ENCODE peak calls at places on chromosomes 11 and 22, in nine cellular contexts. One of them, this sample, is unnamed.

GRCh38 chr11:47437746-47438418 is 11.1 kb downstream of the RAPSN start:
- DNase-seq in glutamatergic neuron: no peak
- DNase-seq in tibial nerve: no peak
- DNase-seq in caudate nucleus: no peak
- DNase-seq in A172: no peak
- DNase-seq in heart left ventricle: no peak
- DNase-seq in activated CD4-positive, alpha-beta T cell treated with anti-CD3 and anti-CD28 coated beads, Interleukin-2, amount 50 U/mL, for 48 hours: no peak
- DNase-seq in effector memory CD4-positive, alpha-beta T cell: no peak
- DNase-seq in activated T-cell treated with anti-CD3 and anti-CD28 coated beads for 4 hours: no peak
- DNase-seq in this sample: no peak

GRCh38 chr11:88335284-88335683 is 2.3 kb downstream of the CTSC start:
- DNase-seq in glutamatergic neuron: no peak
- DNase-seq in tibial nerve: no peak
- DNase-seq in caudate nucleus: no peak
- DNase-seq in A172: no peak
- DNase-seq in heart left ventricle: no peak
- DNase-seq in activated CD4-positive, alpha-beta T cell treated with anti-CD3 and anti-CD28 coated beads, Interleukin-2, amount 50 U/mL, for 48 hours: no peak
- DNase-seq in effector memory CD4-positive, alpha-beta T cell: no peak
- DNase-seq in activated T-cell treated with anti-CD3 and anti-CD28 coated beads for 4 hours: no peak
- DNase-seq in this sample: no peak

GRCh38 chr11:45922425-45923082 is at the start of gene LARGE2:
- DNase-seq in glutamatergic neuron: no peak
- DNase-seq in tibial nerve: no peak
- DNase-seq in caudate nucleus: no peak
- DNase-seq in A172: no peak
- DNase-seq in heart left ventricle: no peak
- DNase-seq in activated CD4-positive, alpha-beta T cell treated with anti-CD3 and anti-CD28 coated beads, Interleukin-2, amount 50 U/mL, for 48 hours: no peak
- DNase-seq in effector memory CD4-positive, alpha-beta T cell: no peak
- DNase-seq in activated T-cell treated with anti-CD3 and anti-CD28 coated beads for 4 hours: no peak
- DNase-seq in this sample: no peak

GRCh38 chr11:66289548-66290331 is 797 bp upstream of the YIF1A start:
- DNase-seq in glutamatergic neuron: no peak
- DNase-seq in tibial nerve: peak; percentile 43
- DNase-seq in caudate nucleus: peak; percentile 79
- DNase-seq in A172: no peak
- DNase-seq in heart left ventricle: peak; percentile 74
- DNase-seq in activated CD4-positive, alpha-beta T cell treated with anti-CD3 and anti-CD28 coated beads, Interleukin-2, amount 50 U/mL, for 48 hours: peak; percentile 86
- DNase-seq in effector memory CD4-positive, alpha-beta T cell: peak; percentile 56
- DNase-seq in activated T-cell treated with anti-CD3 and anti-CD28 coated beads for 4 hours: peak; percentile 64
- DNase-seq in this sample: no peak

GRCh38 chr11:10540546-10540914 is 457 bp downstream of the RNF141 start:
- DNase-seq in glutamatergic neuron: no peak
- DNase-seq in tibial nerve: peak; percentile 17
- DNase-seq in caudate nucleus: peak; percentile 51
- DNase-seq in A172: no peak
- DNase-seq in heart left ventricle: no peak
- DNase-seq in activated CD4-positive, alpha-beta T cell treated with anti-CD3 and anti-CD28 coated beads, Interleukin-2, amount 50 U/mL, for 48 hours: no peak
- DNase-seq in effector memory CD4-positive, alpha-beta T cell: no peak
- DNase-seq in activated T-cell treated with anti-CD3 and anti-CD28 coated beads for 4 hours: no peak
- DNase-seq in this sample: no peak

GRCh38 chr11:44334356-44335004 is 24.5 kb upstream of the ALX4 start:
- DNase-seq in glutamatergic neuron: no peak
- DNase-seq in tibial nerve: no peak
- DNase-seq in caudate nucleus: no peak
- DNase-seq in A172: no peak
- DNase-seq in heart left ventricle: no peak
- DNase-seq in activated CD4-positive, alpha-beta T cell treated with anti-CD3 and anti-CD28 coated beads, Interleukin-2, amount 50 U/mL, for 48 hours: no peak
- DNase-seq in effector memory CD4-positive, alpha-beta T cell: no peak
- DNase-seq in activated T-cell treated with anti-CD3 and anti-CD28 coated beads for 4 hours: no peak
- DNase-seq in this sample: no peak

GRCh38 chr11:73246303-73246702 is 25.8 kb upstream of the P2RY6 start:
- DNase-seq in glutamatergic neuron: no peak
- DNase-seq in tibial nerve: no peak
- DNase-seq in caudate nucleus: no peak
- DNase-seq in A172: no peak
- DNase-seq in heart left ventricle: no peak
- DNase-seq in activated CD4-positive, alpha-beta T cell treated with anti-CD3 and anti-CD28 coated beads, Interleukin-2, amount 50 U/mL, for 48 hours: no peak
- DNase-seq in effector memory CD4-positive, alpha-beta T cell: no peak
- DNase-seq in activated T-cell treated with anti-CD3 and anti-CD28 coated beads for 4 hours: no peak
- DNase-seq in this sample: no peak

GRCh38 chr22:27124336-27125023 is 467.1 kb downstream of the MIAT start:
- DNase-seq in glutamatergic neuron: peak; percentile 31
- DNase-seq in tibial nerve: no peak
- DNase-seq in caudate nucleus: no peak
- DNase-seq in A172: no peak
- DNase-seq in heart left ventricle: peak; percentile 52
- DNase-seq in activated CD4-positive, alpha-beta T cell treated with anti-CD3 and anti-CD28 coated beads, Interleukin-2, amount 50 U/mL, for 48 hours: no peak
- DNase-seq in effector memory CD4-positive, alpha-beta T cell: no peak
- DNase-seq in activated T-cell treated with anti-CD3 and anti-CD28 coated beads for 4 hours: no peak
- DNase-seq in this sample: no peak

GRCh38 chr11:2887526-2888195 is 2.1 kb upstream of the CDKN1C start:
- DNase-seq in glutamatergic neuron: no peak
- DNase-seq in tibial nerve: no peak
- DNase-seq in caudate nucleus: no peak
- DNase-seq in A172: no peak
- DNase-seq in heart left ventricle: no peak
- DNase-seq in activated CD4-positive, alpha-beta T cell treated with anti-CD3 and anti-CD28 coated beads, Interleukin-2, amount 50 U/mL, for 48 hours: no peak
- DNase-seq in effector memory CD4-positive, alpha-beta T cell: no peak
- DNase-seq in activated T-cell treated with anti-CD3 and anti-CD28 coated beads for 4 hours: no peak
- DNase-seq in this sample: no peak